ENCODE peak calls at places on chromosomes 16 and 17, in ten cellular contexts. K is HL-60, V is thoracic aorta, T is GM12865, A is choroid plexus epithelial cell, M is testis, B is heart right ventricle, F is bronchial epithelial cell, H is HAP-1, E is ascending aorta. G is an unnamed sample.

GRCh38 chr16:81686391-81687182 is 92.5 kb upstream of the PLCG2 start:
- DNase-seq in K (no peak), B (no peak), E (no peak), A (no peak), H (no peak), F (no peak), T (no peak), M (no peak), V (no peak), G (no peak)

GRCh38 chr17:55324296-55324978 is 59.7 kb downstream of the HLF start:
- DNase-seq in H (no peak), A (no peak), T (no peak), V (no peak), M (no peak), K (no peak), E (no peak), B (no peak), F (no peak), G (no peak)

GRCh38 chr17:82743344-82744219 is 8.2 kb downstream of the FN3K start:
- DNase-seq in A (no peak), T (no peak), V (no peak), K (no peak), B (no peak), E (no peak), M (no peak), F (no peak), H (no peak), G (no peak)

GRCh38 chr17:82568997-82569393 is 49.5 kb downstream of the FOXK2 start:
- DNase-seq in K (no peak), T (no peak), M (no peak), F (no peak), A (peak), E (no peak), V (no peak), B (no peak), H (no peak), G (no peak)

GRCh38 chr17:21774263-21774662 is 81.9 kb downstream of the KCNJ18 start:
- DNase-seq in A (no peak), M (no peak), T (no peak), H (no peak), F (no peak), E (no peak), B (no peak), V (no peak), K (no peak), G (peak)

GRCh38 chr16:24681793-24682192 is 47.7 kb upstream of the TNRC6A start:
- DNase-seq in V (no peak), A (peak), E (no peak), F (peak), K (no peak), H (no peak), T (no peak), B (no peak), M (no peak), G (no peak)

GRCh38 chr16:19021747-19022146 is 38.0 kb downstream of the TMC7 start:
- DNase-seq in M (no peak), F (no peak), B (no peak), A (no peak), T (no peak), V (no peak), K (no peak), H (no peak), E (no peak), G (no peak)

GRCh38 chr17:81516439-81516838 is 3.8 kb upstream of the ACTG1 start:
- DNase-seq in E (no peak), F (no peak), K (no peak), M (no peak), B (peak), V (no peak), H (no peak), A (no peak), T (no peak), G (peak)

GRCh38 chr17:29251969-29252866 is 5.6 kb downstream of the CRYBA1 start:
- DNase-seq in H (no peak), M (no peak), V (no peak), T (peak), K (no peak), A (peak), F (no peak), B (no peak), E (no peak), G (no peak)

GRCh38 chr16:56093055-56093454 is 98.2 kb upstream of the GNAO1 start:
- DNase-seq in A (no peak), H (no peak), K (no peak), E (no peak), M (no peak), B (no peak), T (no peak), V (no peak), F (peak), G (no peak)

GRCh38 chr17:47941998-47942490 is 673 bp downstream of the PNPO start:
- DNase-seq in T (peak), V (no peak), H (no peak), A (no peak), M (no peak), B (no peak), F (no peak), E (no peak), K (no peak), G (no peak)

GRCh38 chr17:16380640-16381495 is at the start of gene UBB:
- DNase-seq in T (peak), B (peak), M (peak), H (no peak), F (peak), V (peak), E (peak), A (peak), K (peak), G (peak)

GRCh38 chr16:10881479-10882030 is 4.6 kb downstream of the CIITA start:
- DNase-seq in A (no peak), E (no peak), M (no peak), T (peak), K (no peak), B (no peak), V (no peak), H (no peak), F (no peak), G (no peak)

GRCh38 chr16:10880609-10881452 is 3.8 kb downstream of the CIITA start:
- DNase-seq in E (no peak), B (no peak), H (no peak), M (no peak), T (peak), A (no peak), K (no peak), F (no peak), V (no peak), G (peak)

GRCh38 chr16:10878644-10879498 is 1.9 kb downstream of the CIITA start:
- DNase-seq in H (no peak), V (no peak), K (no peak), A (peak), E (no peak), B (peak), F (peak), M (peak), T (peak), G (peak)

GRCh38 chr16:10878328-10878643 is 1.3 kb downstream of the CIITA start:
- DNase-seq in A (no peak), F (no peak), E (no peak), V (no peak), H (no peak), K (no peak), T (no peak), B (no peak), M (no peak), G (no peak)

DNA sequence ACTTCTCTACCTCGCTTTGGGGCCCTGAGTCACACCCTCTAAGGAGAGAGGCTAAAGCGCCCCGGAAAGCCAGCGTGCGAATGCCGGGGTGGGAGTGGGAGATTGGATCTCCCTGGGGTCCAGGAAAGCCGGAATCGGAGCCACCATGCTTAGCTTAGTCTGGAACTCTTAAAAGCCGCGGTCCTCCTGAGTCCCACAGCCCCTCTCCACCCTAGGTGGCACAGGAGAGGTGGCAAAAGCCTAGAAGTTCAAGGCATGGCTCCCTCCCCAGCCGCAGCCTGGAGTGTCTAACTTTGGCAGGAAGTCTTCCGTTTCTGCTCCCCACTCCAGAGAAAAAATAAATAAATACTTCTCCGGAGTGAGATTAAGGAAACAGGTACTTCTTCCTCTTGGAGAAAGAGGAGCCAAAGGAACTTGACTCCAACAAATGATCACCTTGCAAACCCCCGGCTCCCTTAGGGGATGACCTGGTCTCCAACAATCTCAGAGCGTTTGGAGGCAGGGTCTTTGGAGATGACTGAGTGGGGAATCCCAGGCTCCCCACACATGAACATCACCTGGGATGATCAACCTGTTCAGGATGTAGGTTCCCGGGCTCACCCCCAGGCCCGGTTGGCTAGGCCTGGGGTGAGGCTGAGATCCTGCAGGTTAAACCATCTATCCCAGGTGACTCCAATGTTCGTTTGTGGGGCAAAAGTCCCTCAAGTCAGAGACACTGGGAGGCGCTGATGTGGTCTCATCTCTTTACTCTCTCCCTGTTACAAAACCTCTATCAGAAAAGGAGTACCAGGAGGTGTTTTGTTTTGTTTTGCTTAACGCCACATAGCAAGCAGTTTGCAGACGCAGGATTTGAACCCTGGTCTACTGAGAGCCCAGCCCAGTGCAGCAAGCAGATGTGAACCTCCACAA is 2.9 kb downstream of the CIITA start:
- DNase-seq in H (no peak), B (no peak), F (no peak), E (no peak), A (no peak), M (no peak), V (no peak), T (peak), K (no peak), G (peak)
- H3K4me3 ChIP-seq in H (no peak), B (peak), F (no peak), E (peak), A (no peak), M (peak), V (peak), T (peak), K (peak), G (peak)

DNA sequence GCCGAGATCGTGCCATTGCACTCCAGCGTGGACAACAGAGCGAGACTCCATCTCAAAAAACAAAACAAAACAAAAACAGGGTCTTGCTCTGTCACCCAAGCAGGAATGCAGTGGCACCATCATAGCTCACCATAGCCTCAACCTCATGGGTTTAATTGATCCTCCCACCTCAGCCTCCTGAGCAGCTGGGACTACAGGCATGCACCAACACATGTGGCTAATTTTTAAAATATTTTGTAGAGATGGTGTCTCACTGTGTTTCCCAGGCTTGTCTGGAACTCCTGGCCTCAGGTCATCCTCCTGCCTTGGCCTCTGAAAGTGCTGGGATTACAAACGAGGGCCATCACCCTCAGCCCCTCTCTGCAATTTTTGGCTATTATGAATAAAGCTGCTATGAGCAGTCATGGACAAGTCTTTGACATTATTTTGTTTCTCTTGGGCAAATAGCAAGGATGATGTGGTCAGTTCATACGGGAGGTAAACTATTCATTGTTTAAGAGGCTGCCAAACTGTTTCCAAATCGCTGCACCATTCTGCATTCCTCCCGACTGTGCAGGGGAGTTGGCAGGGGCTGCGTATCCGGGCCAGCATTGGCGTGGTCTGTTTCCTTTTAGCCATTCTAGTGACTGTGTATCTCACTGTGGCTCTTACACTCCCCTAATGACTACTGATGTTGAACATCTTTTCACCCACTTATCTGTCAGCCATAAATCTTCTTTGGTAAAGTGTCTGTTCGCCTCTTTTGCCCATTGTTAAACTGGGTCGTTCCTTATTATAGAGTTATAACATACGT is 21.1 kb downstream of the EIF4A3 start:
- DNase-seq in A (peak), F (no peak), T (no peak), B (no peak), M (peak), K (no peak), H (no peak), V (no peak), E (no peak), G (no peak)
- H3K4me3 ChIP-seq in A (no peak), F (no peak), T (no peak), B (no peak), M (no peak), K (no peak), H (no peak), V (no peak), E (no peak), G (no peak)

GRCh38 chr17:77572065-77572601 is 386.4 kb upstream of the TNRC6C start:
- DNase-seq in M (no peak), F (no peak), V (no peak), B (no peak), K (no peak), A (no peak), T (no peak), E (no peak), H (no peak), G (peak)
- H3K4me3 ChIP-seq in M (no peak), F (no peak), V (peak), B (peak), K (no peak), A (no peak), T (no peak), E (peak), H (no peak), G (no peak)

GRCh38 chr16:674968-675883 is at the start of gene RHBDL1:
- DNase-seq in H (peak), B (peak), E (no peak), F (no peak), K (peak), V (no peak), T (peak), A (peak), M (no peak), G (no peak)

GRCh38 chr16:677306-678190 is 2.1 kb downstream of the RHBDL1 start:
- DNase-seq in T (no peak), M (no peak), E (no peak), H (no peak), V (no peak), A (no peak), B (no peak), F (no peak), K (no peak), G (no peak)

GRCh38 chr16:676565-677297 is 1.3 kb downstream of the RHBDL1 start:
- DNase-seq in V (no peak), K (no peak), H (no peak), F (peak), M (no peak), A (no peak), E (no peak), T (no peak), B (no peak), G (peak)

GRCh38 chr16:674214-674881 is 1.1 kb upstream of the RHBDL1 start:
- DNase-seq in K (no peak), H (no peak), F (no peak), B (no peak), T (no peak), V (no peak), E (no peak), M (peak), A (no peak), G (no peak)

DNA sequence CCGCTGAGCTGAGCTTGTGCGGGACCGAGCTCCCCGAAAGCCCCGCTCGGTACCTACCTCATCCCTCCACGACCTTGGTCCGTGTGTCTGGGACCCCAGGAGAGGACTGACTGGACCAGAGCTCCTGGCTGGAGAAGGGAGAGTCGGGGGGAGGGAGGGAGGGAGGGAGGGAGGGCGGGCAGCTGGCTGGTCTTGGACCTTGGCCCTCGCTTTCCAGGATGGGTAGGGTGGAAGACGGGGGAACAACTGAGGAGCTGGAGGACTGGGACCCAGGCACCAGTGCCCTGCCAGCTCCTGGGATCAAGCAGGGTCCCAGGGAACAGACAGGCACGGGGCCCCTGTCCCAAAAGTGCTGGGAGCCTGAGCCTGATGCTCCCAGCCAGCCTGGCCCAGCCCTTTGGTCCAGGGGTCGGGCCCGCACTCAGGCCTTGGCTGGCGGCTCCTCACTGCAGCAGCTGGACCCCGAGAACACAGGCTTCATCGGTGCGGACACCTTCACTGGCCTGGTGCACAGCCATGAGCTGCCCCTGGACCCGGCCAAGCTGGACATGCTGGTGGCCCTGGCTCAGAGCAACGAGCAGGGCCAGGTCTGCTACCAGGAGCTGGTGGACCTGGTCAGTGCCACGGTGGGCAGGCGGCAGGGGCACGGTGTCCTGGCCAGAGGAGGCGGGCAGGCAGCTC is 553 bp downstream of the RHBDL1 start:
- DNase-seq in A (no peak), F (no peak), H (no peak), V (no peak), T (no peak), K (no peak), M (no peak), B (no peak), E (no peak), G (no peak)
- H3K4me3 ChIP-seq in A (peak), F (peak), H (no peak), V (peak), T (no peak), K (no peak), M (no peak), B (peak), E (peak), G (peak)

DNA sequence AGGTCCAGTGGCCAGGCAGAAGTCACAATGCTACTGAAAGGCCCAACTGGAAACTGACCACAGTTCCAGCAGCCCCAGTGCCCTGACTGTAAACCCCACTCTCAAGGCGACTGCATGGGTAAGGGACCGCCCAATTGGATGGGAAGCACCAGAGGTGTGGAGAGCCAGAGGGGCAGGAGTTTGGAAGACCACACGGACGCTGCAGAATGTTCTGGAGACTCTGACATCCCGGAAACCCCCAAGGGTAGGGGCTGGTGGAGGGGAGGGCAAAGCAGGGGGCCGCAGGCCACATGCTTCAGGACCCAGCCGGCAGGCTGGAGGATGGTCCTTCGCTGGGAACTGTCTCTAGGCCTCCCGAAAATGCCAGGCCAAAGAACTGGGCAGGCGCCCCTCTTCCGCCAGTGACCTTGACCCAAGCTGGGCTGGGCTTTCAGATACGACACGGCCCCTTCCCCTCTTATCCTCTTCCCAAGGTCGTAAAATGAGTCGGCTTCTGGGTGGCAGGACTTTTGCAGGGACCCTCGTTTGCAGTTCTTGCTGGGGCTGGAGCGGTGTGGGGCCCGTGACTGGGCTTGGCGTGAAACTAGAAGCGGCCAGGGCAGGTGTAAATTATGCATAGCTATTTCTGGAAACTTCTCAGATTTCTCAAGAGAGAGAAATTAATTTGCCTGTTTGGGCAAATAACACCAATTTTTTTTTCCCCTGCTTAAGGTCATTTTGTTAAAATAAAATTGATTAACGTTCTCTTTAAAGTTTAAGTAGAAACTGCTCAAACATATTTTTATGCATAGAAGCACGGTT is 110.2 kb downstream of the C16orf78 start:
- DNase-seq in V (no peak), F (no peak), K (no peak), B (no peak), A (no peak), M (no peak), T (no peak), E (no peak), H (no peak), G (peak)
- H3K4me3 ChIP-seq in V (peak), F (no peak), K (no peak), B (no peak), A (no peak), M (peak), T (no peak), E (peak), H (no peak), G (no peak)

GRCh38 chr17:77735051-77735340 is 223.5 kb upstream of the TNRC6C start:
- DNase-seq in T (no peak), A (no peak), F (no peak), H (no peak), K (no peak), M (no peak), B (peak), E (no peak), V (no peak), G (no peak)
- H3K4me3 ChIP-seq in T (no peak), A (no peak), F (no peak), H (no peak), K (no peak), M (no peak), B (no peak), E (peak), V (peak), G (no peak)

DNA sequence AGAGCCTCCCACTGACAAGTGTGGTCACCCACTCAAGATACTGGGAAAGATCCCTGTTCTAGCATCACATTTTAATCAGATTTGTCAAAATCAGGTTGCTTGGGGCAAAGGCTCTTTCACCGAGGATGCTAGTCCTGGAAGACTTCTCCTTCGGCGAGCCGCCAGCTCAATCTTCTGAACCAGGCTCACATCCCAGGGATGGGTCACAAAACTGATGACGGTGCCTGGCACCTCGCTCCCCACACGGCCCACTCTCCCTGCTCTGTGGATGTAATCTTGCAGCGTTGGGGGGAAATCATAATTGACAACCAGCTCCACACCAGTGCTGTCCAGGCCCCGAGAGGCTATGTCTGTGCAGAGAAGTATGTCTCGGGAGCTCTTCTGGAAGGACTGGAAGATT is 1.5 kb downstream of the DDX28 start:
- DNase-seq in K (no peak), E (no peak), V (no peak), A (no peak), F (no peak), M (no peak), T (no peak), B (no peak), H (no peak), G (no peak)
- H3K4me3 ChIP-seq in K (no peak), E (peak), V (peak), A (no peak), F (no peak), M (peak), T (no peak), B (no peak), H (no peak), G (no peak)